ENCODE peak calls at places on chromosomes 12 and 14, in four cellular contexts. H is HCT116, S is K562, Q is GM12878. D is an unnamed sample.

GRCh38 chr12:24709201-24709600 is 239.7 kb downstream of the BCAT1 start:
- DNase-seq in H (no peak), S (peak; percentile 41), Q (no peak), D (no peak)

GRCh38 chr14:34023824-34024767 is 73.2 kb upstream of the EGLN3 start:
- DNase-seq in H (peak; percentile 2), S (no peak), Q (no peak), D (no peak)

GRCh38 chr14:106831322-106831720 is 1304.9 kb downstream of the TMEM121 start:
- DNase-seq in Q (no peak), H (no peak), S (no peak), D (no peak)

GRCh38 chr14:54653764-54654469 is 87.0 kb downstream of the SAMD4A start:
- DNase-seq in H (no peak), Q (no peak), S (no peak), D (no peak)

GRCh38 chr14:54450535-54450934 is 9.4 kb upstream of the CNIH1 start:
- DNase-seq in H (no peak), Q (peak; percentile 42), S (no peak), D (no peak)

GRCh38 chr14:22303589-22304195 is 285.3 kb downstream of the DAD1 start:
- DNase-seq in H (no peak), Q (no peak), S (peak; percentile 15), D (no peak)

GRCh38 chr12:62834971-62835547 is 99.9 kb downstream of the PPM1H start:
- DNase-seq in Q (peak; percentile 26), H (peak; percentile 24), S (no peak), D (no peak)

GRCh38 chr12:124233041-124233836 is 61.7 kb upstream of the RFLNA start:
- DNase-seq in S (no peak), Q (no peak), H (no peak), D (no peak)

GRCh38 chr12:108337235-108338223 is 1.6 kb downstream of the CMKLR1 start:
- DNase-seq in S (peak; percentile 89), Q (no peak), H (peak; percentile 21), D (no peak)

GRCh38 chr14:87896393-87897380 is 96.3 kb downstream of the GALC start:
- DNase-seq in Q (no peak), H (peak; percentile 24), S (peak; percentile 41), D (no peak)

GRCh38 chr12:12611512-12612306 is at the start of gene CREBL2:
- DNase-seq in H (peak; percentile 91), Q (peak; percentile 80), S (peak; percentile 77), D (peak; percentile 85)

GRCh38 chr12:117227000-117227653 is 36.9 kb upstream of the FBXO21 start:
- DNase-seq in Q (no peak), S (no peak), H (no peak), D (no peak)
- TF ChIP-seq CTCF in Q (no peak), S (no peak), H (no peak), D (peak; percentile 53)

GRCh38 chr12:121799175-121799841 is 4.5 kb upstream of the SETD1B start:
- DNase-seq in Q (no peak), S (peak; percentile 68), H (peak; percentile 75), D (no peak)
- TF ChIP-seq EGR1 in Q (no peak), S (peak; percentile 91), H (no peak), D (no peak)

DNA sequence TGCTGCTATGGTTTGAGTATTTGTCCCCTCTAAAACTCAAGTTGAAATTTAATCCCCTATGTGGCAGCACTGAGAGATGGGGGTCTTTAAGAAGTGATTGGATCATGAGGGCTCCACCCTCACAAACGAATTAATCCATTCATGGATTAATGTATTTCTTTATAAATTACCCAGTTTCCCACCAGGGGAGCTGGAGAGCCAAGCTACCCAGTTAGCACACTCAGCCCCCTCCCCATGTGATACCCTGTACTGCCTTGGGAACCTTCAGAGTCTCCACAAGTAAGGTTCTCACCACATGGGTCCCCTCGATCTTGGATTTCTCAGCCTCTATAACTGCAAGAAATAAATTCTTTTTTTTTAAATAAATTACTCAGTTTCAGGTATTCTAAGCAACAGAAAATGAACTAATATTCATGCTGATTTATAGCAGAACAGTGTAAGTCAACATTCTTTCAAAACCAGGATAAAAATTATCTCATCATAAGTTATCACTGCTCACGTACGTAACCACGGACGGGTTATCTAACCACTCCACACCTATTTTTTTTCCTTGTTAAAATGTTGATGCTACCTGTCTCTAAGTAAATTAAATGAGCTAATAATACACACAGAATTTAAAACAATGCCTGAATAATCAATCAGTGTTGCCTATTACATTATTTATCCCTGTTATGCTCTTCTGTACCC is 3.6 kb downstream of the NAP1L1 start:
- DNase-seq in H (no peak), S (no peak), Q (no peak), D (no peak)
- TF ChIP-seq CTCF in H (peak; percentile 6), S (peak; percentile 42), Q (no peak), D (no peak)

GRCh38 chr12:48618541-48618940 is 48.7 kb upstream of the LALBA start:
- DNase-seq in H (peak; percentile 75), Q (peak; percentile 41), S (peak; percentile 77), D (peak; percentile 87)
- TF ChIP-seq EGR1 in H (no peak), Q (no peak), S (no peak), D (no peak)

GRCh38 chr14:83379371-83379770 is 1845.7 kb upstream of the SEL1L start:
- DNase-seq in H (no peak), S (no peak), Q (no peak), D (no peak)
- TF ChIP-seq CTCF in H (no peak), S (no peak), Q (no peak), D (no peak)

DNA sequence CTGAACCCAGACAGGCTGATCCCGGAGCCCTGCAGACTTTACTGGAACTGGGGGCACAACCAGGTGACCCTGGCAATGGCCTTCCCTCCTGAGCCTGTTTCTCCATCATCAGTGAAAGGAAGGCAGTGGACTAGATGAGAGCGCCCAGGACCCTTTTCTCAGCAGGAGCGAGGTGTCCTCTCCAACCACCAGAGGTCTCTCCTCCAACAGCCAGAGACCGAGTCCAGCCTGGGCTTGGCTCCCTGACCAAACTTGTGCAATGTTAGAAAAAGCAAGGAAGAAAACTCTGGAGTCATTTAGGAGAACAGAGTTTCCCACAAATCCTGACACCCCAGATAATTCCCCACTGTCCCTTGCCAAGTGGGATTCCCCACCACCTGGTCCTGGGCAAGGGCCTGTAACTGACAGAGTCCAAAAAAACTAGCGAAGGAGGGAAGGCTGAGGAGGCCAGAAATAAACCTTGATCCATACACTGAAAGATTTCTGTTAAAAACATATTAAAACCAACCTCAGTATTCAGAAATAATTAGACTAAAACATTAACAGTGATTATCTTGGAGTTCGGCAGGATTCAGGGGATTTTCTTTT is 9.0 kb downstream of the RPS6KL1 start:
- DNase-seq in S (no peak), H (peak; percentile 12), Q (no peak), D (no peak)
- TF ChIP-seq EGR1 in S (no peak), H (no peak), Q (no peak), D (no peak)

GRCh38 chr14:24437020-24437735 is 5.4 kb downstream of the SDR39U1 start:
- DNase-seq in Q (no peak), H (no peak), S (no peak), D (no peak)
- TF ChIP-seq CTCF in Q (no peak), H (no peak), S (no peak), D (no peak)

DNA sequence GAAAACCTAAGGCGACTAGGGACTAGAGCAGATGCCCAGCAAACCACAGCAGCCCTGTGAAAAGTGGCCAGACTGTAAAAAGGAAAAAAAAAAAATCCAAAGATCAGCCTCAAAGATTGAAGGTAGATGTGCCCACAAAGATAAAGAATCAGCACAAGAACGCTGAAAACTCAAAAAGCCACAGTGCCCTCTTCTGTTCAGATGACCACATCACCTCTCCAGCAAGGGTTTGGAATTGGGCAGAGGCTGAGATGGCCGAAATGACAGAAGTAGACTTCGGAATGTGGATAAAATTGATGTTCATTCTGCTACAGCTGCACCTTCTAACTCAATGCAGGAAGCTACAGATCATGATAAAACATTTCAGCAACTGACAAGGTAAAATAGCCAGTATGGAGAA is 154.4 kb downstream of the GPHN start:
- DNase-seq in Q (no peak), H (no peak), S (no peak), D (no peak)
- TF ChIP-seq EGR1 in Q (no peak), H (no peak), S (no peak), D (no peak)

GRCh38 chr12:14521822-14522221 is 45.9 kb downstream of the PLBD1 start:
- DNase-seq in H (no peak), Q (no peak), S (no peak), D (no peak)

DNA sequence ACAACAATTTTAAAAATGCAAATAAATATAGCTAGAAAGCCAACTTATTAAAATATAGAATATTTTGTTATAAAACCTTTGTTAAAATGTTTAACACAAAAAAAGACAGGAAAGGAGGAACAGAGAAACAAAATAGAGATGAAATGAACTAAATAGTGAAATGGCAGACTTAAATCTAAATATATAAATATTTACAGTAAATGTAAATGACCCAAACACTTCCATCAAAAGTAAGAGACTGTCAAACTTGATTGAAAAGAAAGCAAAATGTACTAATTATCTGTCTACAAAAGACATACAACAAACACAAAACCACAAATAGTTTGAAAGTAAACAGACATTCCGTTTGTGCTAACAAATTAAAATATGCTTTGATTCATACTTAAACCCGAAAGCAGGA is 41.7 kb downstream of the PLBD1 start:
- DNase-seq in Q (no peak), H (no peak), S (no peak), D (no peak)
- TF ChIP-seq CTCF in Q (no peak), H (no peak), S (no peak), D (no peak)

DNA sequence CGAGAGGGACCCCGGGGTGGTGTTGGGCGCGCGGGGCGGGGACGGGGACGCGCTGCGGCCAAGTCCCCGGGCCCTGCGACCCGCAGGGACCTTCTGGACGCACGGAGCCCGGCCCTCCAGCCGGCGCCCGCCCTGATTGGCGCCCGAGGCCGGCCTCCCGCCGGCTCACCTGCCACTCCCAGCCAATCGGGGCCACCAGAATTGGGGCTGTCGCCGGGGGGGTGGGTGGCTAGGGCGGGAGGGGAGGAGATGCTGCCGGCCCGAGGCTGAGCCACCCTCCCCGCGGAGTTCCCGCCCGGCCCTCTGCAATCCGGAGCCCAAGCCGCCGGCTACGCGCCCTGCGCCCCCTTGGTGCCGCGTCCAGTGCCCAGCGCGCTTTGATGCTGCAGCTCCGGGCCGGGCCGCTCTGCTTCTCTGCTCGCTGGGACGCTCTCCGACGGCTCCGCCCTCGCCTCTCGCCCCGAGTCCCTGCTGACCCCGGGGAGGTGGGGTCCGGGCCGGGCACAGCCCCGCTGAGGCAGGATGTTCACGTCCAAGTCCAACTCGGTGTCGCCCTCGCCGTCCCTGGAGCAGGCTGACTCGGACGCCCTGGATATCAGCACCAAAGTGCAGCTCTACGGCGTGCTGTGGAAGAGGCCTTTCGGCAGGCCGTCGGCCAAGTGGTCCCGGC is at the start of gene PLEKHD1:
- DNase-seq in Q (no peak), H (peak; percentile 18), S (peak; percentile 55), D (peak; percentile 41)
- TF ChIP-seq EGR1 in Q (no peak), H (no peak), S (no peak), D (no peak)